ENCODE peak calls at places on chromosomes 1 and 21, in nine cellular contexts. W, V, P, F, K, S, N, G and T are unnamed samples.

GRCh38 chr1:156054500-156055342 is at the start of gene LAMTOR2:
- DNase-seq in S (peak), P (peak), F (peak), N (peak), W (peak), G (peak), V (peak), K (peak), T (no peak)

GRCh38 chr1:234774971-234775370 is 165.0 kb upstream of the IRF2BP2 start:
- DNase-seq in F (no peak), P (no peak), S (no peak), K (no peak), N (no peak), G (no peak), V (no peak), W (peak), T (no peak)

GRCh38 chr1:167442142-167442848 is 76.0 kb downstream of the CD247 start:
- DNase-seq in K (peak), F (peak), N (peak), W (peak), S (peak), G (peak), V (peak), P (peak), T (peak)

GRCh38 chr21:25639922-25640670 is 1.0 kb downstream of the JAM2 start:
- DNase-seq in W (no peak), P (peak), G (no peak), V (no peak), N (peak), K (peak), S (peak), F (peak), T (no peak)

GRCh38 chr1:8439015-8439702 is 121.2 kb downstream of the SLC45A1 start:
- DNase-seq in F (peak), W (peak), K (peak), N (peak), P (peak), G (peak), V (peak), S (peak), T (no peak)

GRCh38 chr1:101357444-101357986 is 120.7 kb downstream of the S1PR1 start:
- DNase-seq in K (no peak), P (peak), G (peak), V (no peak), S (peak), W (peak), F (peak), N (peak), T (no peak)

GRCh38 chr1:72997041-72997440 is 714.7 kb upstream of the NEGR1 start:
- DNase-seq in S (no peak), F (no peak), N (no peak), G (no peak), V (no peak), K (no peak), P (no peak), W (no peak), T (no peak)

GRCh38 chr1:201419737-201420607 is 1.6 kb downstream of the TNNI1 start:
- DNase-seq in V (no peak), N (no peak), G (no peak), W (no peak), K (peak), F (no peak), S (no peak), P (no peak), T (no peak)

GRCh38 chr1:32867671-32868070 is 3.0 kb downstream of the FNDC5 start:
- DNase-seq in G (no peak), K (no peak), N (no peak), F (no peak), P (no peak), W (no peak), V (no peak), S (no peak), T (no peak)

GRCh38 chr1:227225715-227226346 is 92.5 kb downstream of the CDC42BPA start:
- DNase-seq in S (peak), G (peak), F (no peak), K (no peak), V (no peak), N (no peak), P (no peak), W (no peak), T (no peak)

GRCh38 chr1:49435291-49435690 is 588.5 kb downstream of the AGBL4 start:
- DNase-seq in S (no peak), K (no peak), W (no peak), F (no peak), N (no peak), P (no peak), V (no peak), G (no peak), T (no peak)

GRCh38 chr1:41436281-41437010 is 48.0 kb downstream of the EDN2 start:
- DNase-seq in P (no peak), V (no peak), G (no peak), N (no peak), K (no peak), F (no peak), W (no peak), S (no peak), T (no peak)

GRCh38 chr1:104765115-104765514 is 1015.4 kb downstream of the AMY1C start:
- DNase-seq in W (no peak), S (no peak), F (no peak), V (no peak), G (no peak), K (no peak), P (no peak), N (no peak), T (no peak)

GRCh38 chr1:203360772-203361171 is 9.8 kb upstream of the FMOD start:
- DNase-seq in G (no peak), F (no peak), V (no peak), N (no peak), P (no peak), K (no peak), W (no peak), S (no peak), T (no peak)

GRCh38 chr21:37006243-37006520 is 320 bp upstream of the RIPPLY3 start:
- DNase-seq in G (no peak), F (no peak), W (no peak), K (no peak), S (no peak), P (no peak), V (no peak), N (no peak), T (no peak)

GRCh38 chr1:25099343-25099951 is 132.9 kb downstream of the SYF2 start:
- DNase-seq in N (no peak), K (peak), W (no peak), F (peak), G (no peak), P (no peak), S (no peak), V (no peak), T (no peak)

GRCh38 chr1:244918422-244919319 is 54.3 kb upstream of the HNRNPU start:
- DNase-seq in G (peak), V (no peak), S (peak), P (peak), K (peak), W (peak), N (peak), F (peak), T (no peak)

GRCh38 chr1:210373628-210373877 is 44.9 kb downstream of the HHAT start:
- DNase-seq in K (no peak), G (no peak), F (no peak), N (no peak), P (no peak), S (no peak), V (no peak), W (no peak), T (no peak)

GRCh38 chr1:16367258-16367967 is 371 bp downstream of the SZRD1 start:
- DNase-seq in N (peak), W (peak), F (peak), S (peak), G (peak), K (no peak), V (peak), P (peak), T (peak)
- TF ChIP-seq POLR2A in N (peak), W (no peak), F (no peak), S (peak), G (peak), K (no peak), V (peak), P (peak), T (peak)

GRCh38 chr1:35171579-35171978 is 21.4 kb downstream of the SFPQ start:
- DNase-seq in V (no peak), G (no peak), N (no peak), F (no peak), S (no peak), P (no peak), K (no peak), W (no peak), T (no peak)

GRCh38 chr1:35172022-35172421 is 20.9 kb downstream of the SFPQ start:
- DNase-seq in W (no peak), P (no peak), S (no peak), K (no peak), N (no peak), F (no peak), G (no peak), V (no peak), T (no peak)

GRCh38 chr1:35175067-35176001 is 17.6 kb downstream of the SFPQ start:
- DNase-seq in K (no peak), G (no peak), P (no peak), V (no peak), F (no peak), W (no peak), S (no peak), N (no peak), T (no peak)

GRCh38 chr1:35173516-35174224 is 19.3 kb downstream of the SFPQ start:
- DNase-seq in N (no peak), S (no peak), G (no peak), P (no peak), W (no peak), K (no peak), V (no peak), F (no peak), T (no peak)

GRCh38 chr1:35174225-35174540 is 18.8 kb downstream of the SFPQ start:
- DNase-seq in W (no peak), P (no peak), G (no peak), F (no peak), V (no peak), K (no peak), N (no peak), S (no peak), T (no peak)
- TF ChIP-seq POLR2A in W (no peak), P (no peak), G (no peak), F (no peak), V (no peak), K (no peak), N (no peak), S (no peak), T (no peak)

GRCh38 chr1:116474921-116475849 is 95.6 kb downstream of the CD58 start:
- DNase-seq in P (peak), F (peak), K (no peak), G (no peak), V (no peak), S (no peak), N (no peak), W (peak), T (no peak)
- TF ChIP-seq POLR2A in P (peak), F (no peak), K (no peak), G (no peak), V (no peak), S (no peak), N (no peak), W (no peak), T (no peak)

GRCh38 chr1:11028018-11028417 is 15.6 kb downstream of the TARDBP start:
- DNase-seq in F (no peak), V (no peak), G (no peak), K (no peak), W (no peak), P (no peak), N (no peak), S (no peak), T (no peak)

GRCh38 chr1:11026903-11027302 is 14.4 kb downstream of the TARDBP start:
- DNase-seq in P (no peak), F (no peak), W (no peak), G (no peak), K (no peak), N (no peak), V (no peak), S (no peak), T (no peak)

GRCh38 chr1:11027316-11027715 is 14.9 kb downstream of the TARDBP start:
- DNase-seq in S (no peak), G (no peak), K (no peak), V (no peak), F (no peak), W (no peak), N (no peak), P (no peak), T (no peak)

GRCh38 chr1:11030865-11031264 is 16.2 kb downstream of the MASP2 start:
- DNase-seq in W (no peak), K (no peak), P (no peak), V (no peak), F (no peak), S (no peak), G (no peak), N (no peak), T (no peak)

GRCh38 chr1:11031624-11032262 is 15.3 kb downstream of the MASP2 start:
- DNase-seq in S (no peak), V (no peak), N (no peak), K (no peak), F (no peak), P (no peak), G (no peak), W (no peak), T (no peak)
- TF ChIP-seq POLR2A in S (no peak), V (no peak), N (no peak), K (no peak), F (no peak), P (no peak), G (no peak), W (no peak), T (no peak)

DNA sequence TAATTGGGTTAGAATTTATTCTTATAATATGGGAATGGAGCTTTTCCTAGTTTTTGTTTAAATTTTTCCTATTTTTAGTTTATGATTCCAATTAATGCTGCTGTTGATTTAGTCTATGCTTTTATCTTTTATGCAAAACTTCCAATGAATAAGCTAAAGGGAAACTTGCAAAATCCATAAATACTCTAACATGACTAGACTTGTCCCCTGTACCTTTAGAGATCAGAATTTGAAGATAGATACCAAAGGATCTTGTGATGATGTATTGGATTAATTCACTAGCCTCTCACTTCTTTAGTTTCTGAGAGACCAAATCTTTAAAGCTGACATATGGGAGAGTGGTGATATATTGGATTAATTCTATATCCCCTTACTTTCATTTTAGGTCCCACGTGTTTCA is 306.6 kb upstream of the PRMT6 start:
- DNase-seq in N (no peak), F (no peak), V (no peak), G (no peak), K (no peak), W (no peak), S (no peak), P (no peak), T (no peak)
- TF ChIP-seq POLR2A in N (no peak), F (no peak), V (no peak), G (no peak), K (no peak), W (no peak), S (no peak), P (no peak), T (no peak)

GRCh38 chr1:69376408-69376807 is 191.3 kb upstream of the LRRC7 start:
- DNase-seq in S (no peak), G (no peak), N (no peak), P (no peak), K (no peak), F (no peak), W (no peak), V (no peak), T (no peak)
- TF ChIP-seq POLR2A in S (no peak), G (no peak), N (no peak), P (no peak), K (no peak), F (no peak), W (no peak), V (no peak), T (no peak)